ENCODE peak calls at places on chromosomes 5 and 9, in seven cellular contexts. One of them, this sample, is unnamed.

GRCh38 chr5:107671742-107672211 is 1.0 kb upstream of the EFNA5 start:
- DNase-seq in hippocampal formation: no peak
- DNase-seq in stimulated activated CD4-positive, alpha-beta T cell treated with anti-CD3 and anti-CD28 coated beads, Interleukin-4, amount 100 ng/mL, for 48 hours: no peak
- DNase-seq in GM23248: peak
- DNase-seq in heart left ventricle: no peak
- DNase-seq in ascending aorta: no peak
- DNase-seq in left ventricle myocardium inferior: peak
- DNase-seq in this sample: no peak

GRCh38 chr5:66923922-66924321 is 272.7 kb downstream of the CD180 start:
- DNase-seq in hippocampal formation: no peak
- DNase-seq in stimulated activated CD4-positive, alpha-beta T cell treated with anti-CD3 and anti-CD28 coated beads, Interleukin-4, amount 100 ng/mL, for 48 hours: no peak
- DNase-seq in GM23248: no peak
- DNase-seq in heart left ventricle: no peak
- DNase-seq in ascending aorta: no peak
- DNase-seq in left ventricle myocardium inferior: no peak
- DNase-seq in this sample: no peak

GRCh38 chr5:62143268-62144229 is 162.5 kb upstream of the KIF2A start:
- DNase-seq in hippocampal formation: peak
- DNase-seq in stimulated activated CD4-positive, alpha-beta T cell treated with anti-CD3 and anti-CD28 coated beads, Interleukin-4, amount 100 ng/mL, for 48 hours: no peak
- DNase-seq in GM23248: peak
- DNase-seq in heart left ventricle: no peak
- DNase-seq in ascending aorta: no peak
- DNase-seq in left ventricle myocardium inferior: no peak
- DNase-seq in this sample: no peak

GRCh38 chr9:133276001-133276884 is 1.2 kb upstream of the ABO start:
- DNase-seq in hippocampal formation: peak
- DNase-seq in stimulated activated CD4-positive, alpha-beta T cell treated with anti-CD3 and anti-CD28 coated beads, Interleukin-4, amount 100 ng/mL, for 48 hours: no peak
- DNase-seq in GM23248: no peak
- DNase-seq in heart left ventricle: no peak
- DNase-seq in ascending aorta: no peak
- DNase-seq in left ventricle myocardium inferior: no peak
- DNase-seq in this sample: no peak

GRCh38 chr9:93397664-93398381 is 53.7 kb upstream of the FAM120A start:
- DNase-seq in hippocampal formation: no peak
- DNase-seq in stimulated activated CD4-positive, alpha-beta T cell treated with anti-CD3 and anti-CD28 coated beads, Interleukin-4, amount 100 ng/mL, for 48 hours: no peak
- DNase-seq in GM23248: peak
- DNase-seq in heart left ventricle: no peak
- DNase-seq in ascending aorta: no peak
- DNase-seq in left ventricle myocardium inferior: no peak
- DNase-seq in this sample: no peak

GRCh38 chr5:139435676-139436075 is 3.6 kb downstream of the DNAJC18 start:
- DNase-seq in hippocampal formation: no peak
- DNase-seq in stimulated activated CD4-positive, alpha-beta T cell treated with anti-CD3 and anti-CD28 coated beads, Interleukin-4, amount 100 ng/mL, for 48 hours: no peak
- DNase-seq in GM23248: no peak
- DNase-seq in heart left ventricle: no peak
- DNase-seq in ascending aorta: no peak
- DNase-seq in left ventricle myocardium inferior: no peak
- DNase-seq in this sample: no peak

GRCh38 chr9:131739192-131739961 is 499 bp downstream of the RAPGEF1 start:
- DNase-seq in hippocampal formation: no peak
- DNase-seq in stimulated activated CD4-positive, alpha-beta T cell treated with anti-CD3 and anti-CD28 coated beads, Interleukin-4, amount 100 ng/mL, for 48 hours: no peak
- DNase-seq in GM23248: peak
- DNase-seq in heart left ventricle: peak
- DNase-seq in ascending aorta: no peak
- DNase-seq in left ventricle myocardium inferior: peak
- DNase-seq in this sample: no peak

GRCh38 chr5:80119337-80119736 is 84.2 kb downstream of the THBS4 start:
- DNase-seq in hippocampal formation: no peak
- DNase-seq in stimulated activated CD4-positive, alpha-beta T cell treated with anti-CD3 and anti-CD28 coated beads, Interleukin-4, amount 100 ng/mL, for 48 hours: no peak
- DNase-seq in GM23248: no peak
- DNase-seq in heart left ventricle: no peak
- DNase-seq in ascending aorta: no peak
- DNase-seq in left ventricle myocardium inferior: no peak
- DNase-seq in this sample: no peak

GRCh38 chr5:71860048-71860447 is 141.0 kb downstream of the CARTPT start:
- DNase-seq in hippocampal formation: no peak
- DNase-seq in stimulated activated CD4-positive, alpha-beta T cell treated with anti-CD3 and anti-CD28 coated beads, Interleukin-4, amount 100 ng/mL, for 48 hours: no peak
- DNase-seq in GM23248: no peak
- DNase-seq in heart left ventricle: no peak
- DNase-seq in ascending aorta: no peak
- DNase-seq in left ventricle myocardium inferior: no peak
- DNase-seq in this sample: no peak

GRCh38 chr9:130432362-130432761 is 12.4 kb upstream of the ASS1 start:
- DNase-seq in hippocampal formation: no peak
- DNase-seq in stimulated activated CD4-positive, alpha-beta T cell treated with anti-CD3 and anti-CD28 coated beads, Interleukin-4, amount 100 ng/mL, for 48 hours: no peak
- DNase-seq in GM23248: no peak
- DNase-seq in heart left ventricle: peak
- DNase-seq in ascending aorta: no peak
- DNase-seq in left ventricle myocardium inferior: no peak
- DNase-seq in this sample: no peak

GRCh38 chr5:159099049-159099760 is 511 bp downstream of the EBF1 start:
- DNase-seq in hippocampal formation: no peak
- DNase-seq in stimulated activated CD4-positive, alpha-beta T cell treated with anti-CD3 and anti-CD28 coated beads, Interleukin-4, amount 100 ng/mL, for 48 hours: peak
- DNase-seq in GM23248: peak
- DNase-seq in heart left ventricle: peak
- DNase-seq in ascending aorta: no peak
- DNase-seq in left ventricle myocardium inferior: no peak
- DNase-seq in this sample: peak

GRCh38 chr5:151648988-151649387 is 37.7 kb downstream of the SPARC start:
- DNase-seq in hippocampal formation: no peak
- DNase-seq in stimulated activated CD4-positive, alpha-beta T cell treated with anti-CD3 and anti-CD28 coated beads, Interleukin-4, amount 100 ng/mL, for 48 hours: no peak
- DNase-seq in GM23248: no peak
- DNase-seq in heart left ventricle: no peak
- DNase-seq in ascending aorta: no peak
- DNase-seq in left ventricle myocardium inferior: no peak
- DNase-seq in this sample: no peak

GRCh38 chr5:7374186-7374585 is 21.8 kb upstream of the ADCY2 start:
- DNase-seq in hippocampal formation: no peak
- DNase-seq in stimulated activated CD4-positive, alpha-beta T cell treated with anti-CD3 and anti-CD28 coated beads, Interleukin-4, amount 100 ng/mL, for 48 hours: no peak
- DNase-seq in GM23248: no peak
- DNase-seq in heart left ventricle: no peak
- DNase-seq in ascending aorta: no peak
- DNase-seq in left ventricle myocardium inferior: no peak
- DNase-seq in this sample: no peak

GRCh38 chr9:14957054-14957453 is 46.8 kb upstream of the FREM1 start:
- DNase-seq in hippocampal formation: no peak
- DNase-seq in stimulated activated CD4-positive, alpha-beta T cell treated with anti-CD3 and anti-CD28 coated beads, Interleukin-4, amount 100 ng/mL, for 48 hours: no peak
- DNase-seq in GM23248: no peak
- DNase-seq in heart left ventricle: no peak
- DNase-seq in ascending aorta: no peak
- DNase-seq in left ventricle myocardium inferior: peak
- DNase-seq in this sample: no peak

GRCh38 chr9:89481161-89481915 is 16.6 kb downstream of the SEMA4D start:
- DNase-seq in hippocampal formation: no peak
- DNase-seq in stimulated activated CD4-positive, alpha-beta T cell treated with anti-CD3 and anti-CD28 coated beads, Interleukin-4, amount 100 ng/mL, for 48 hours: no peak
- DNase-seq in GM23248: no peak
- DNase-seq in heart left ventricle: no peak
- DNase-seq in ascending aorta: no peak
- DNase-seq in left ventricle myocardium inferior: no peak
- DNase-seq in this sample: no peak

GRCh38 chr5:142360607-142361120 is 35.8 kb upstream of the SPRY4 start:
- DNase-seq in hippocampal formation: no peak
- DNase-seq in stimulated activated CD4-positive, alpha-beta T cell treated with anti-CD3 and anti-CD28 coated beads, Interleukin-4, amount 100 ng/mL, for 48 hours: no peak
- DNase-seq in GM23248: peak
- DNase-seq in heart left ventricle: no peak
- DNase-seq in ascending aorta: no peak
- DNase-seq in left ventricle myocardium inferior: no peak
- DNase-seq in this sample: no peak

GRCh38 chr5:142874537-142874936 is 104.4 kb downstream of the ARHGAP26 start:
- DNase-seq in hippocampal formation: no peak
- DNase-seq in stimulated activated CD4-positive, alpha-beta T cell treated with anti-CD3 and anti-CD28 coated beads, Interleukin-4, amount 100 ng/mL, for 48 hours: no peak
- DNase-seq in GM23248: no peak
- DNase-seq in heart left ventricle: peak
- DNase-seq in ascending aorta: peak
- DNase-seq in left ventricle myocardium inferior: peak
- DNase-seq in this sample: peak

GRCh38 chr9:78396087-78396486 is 99.2 kb downstream of the PSAT1 start:
- DNase-seq in hippocampal formation: no peak
- DNase-seq in stimulated activated CD4-positive, alpha-beta T cell treated with anti-CD3 and anti-CD28 coated beads, Interleukin-4, amount 100 ng/mL, for 48 hours: no peak
- DNase-seq in GM23248: no peak
- DNase-seq in heart left ventricle: no peak
- DNase-seq in ascending aorta: no peak
- DNase-seq in left ventricle myocardium inferior: no peak
- DNase-seq in this sample: no peak

GRCh38 chr5:124721336-124721735 is 25.1 kb downstream of the ZNF608 start:
- DNase-seq in hippocampal formation: no peak
- DNase-seq in stimulated activated CD4-positive, alpha-beta T cell treated with anti-CD3 and anti-CD28 coated beads, Interleukin-4, amount 100 ng/mL, for 48 hours: no peak
- DNase-seq in GM23248: no peak
- DNase-seq in heart left ventricle: no peak
- DNase-seq in ascending aorta: no peak
- DNase-seq in left ventricle myocardium inferior: no peak
- DNase-seq in this sample: no peak

GRCh38 chr9:115973241-115973640 is 180.3 kb upstream of the PAPPA start:
- DNase-seq in hippocampal formation: no peak
- DNase-seq in stimulated activated CD4-positive, alpha-beta T cell treated with anti-CD3 and anti-CD28 coated beads, Interleukin-4, amount 100 ng/mL, for 48 hours: no peak
- DNase-seq in GM23248: peak
- DNase-seq in heart left ventricle: no peak
- DNase-seq in ascending aorta: no peak
- DNase-seq in left ventricle myocardium inferior: no peak
- DNase-seq in this sample: no peak

GRCh38 chr5:157740211-157740610 is 3.3 kb upstream of the LSM11 start:
- DNase-seq in hippocampal formation: no peak
- DNase-seq in stimulated activated CD4-positive, alpha-beta T cell treated with anti-CD3 and anti-CD28 coated beads, Interleukin-4, amount 100 ng/mL, for 48 hours: no peak
- DNase-seq in GM23248: peak
- DNase-seq in heart left ventricle: no peak
- DNase-seq in ascending aorta: no peak
- DNase-seq in left ventricle myocardium inferior: no peak
- DNase-seq in this sample: no peak

GRCh38 chr9:132026932-132027585 is 52.6 kb downstream of the MED27 start:
- DNase-seq in hippocampal formation: no peak
- DNase-seq in stimulated activated CD4-positive, alpha-beta T cell treated with anti-CD3 and anti-CD28 coated beads, Interleukin-4, amount 100 ng/mL, for 48 hours: no peak
- DNase-seq in GM23248: peak
- DNase-seq in heart left ventricle: no peak
- DNase-seq in ascending aorta: no peak
- DNase-seq in left ventricle myocardium inferior: no peak
- DNase-seq in this sample: no peak

GRCh38 chr9:120348951-120349429 is 231.0 kb downstream of the CDK5RAP2 start:
- DNase-seq in hippocampal formation: peak
- DNase-seq in stimulated activated CD4-positive, alpha-beta T cell treated with anti-CD3 and anti-CD28 coated beads, Interleukin-4, amount 100 ng/mL, for 48 hours: peak
- DNase-seq in GM23248: peak
- DNase-seq in heart left ventricle: no peak
- DNase-seq in ascending aorta: no peak
- DNase-seq in left ventricle myocardium inferior: no peak
- DNase-seq in this sample: no peak

GRCh38 chr5:93585753-93586385 is 2.8 kb downstream of the NR2F1 start:
- DNase-seq in hippocampal formation: no peak
- DNase-seq in stimulated activated CD4-positive, alpha-beta T cell treated with anti-CD3 and anti-CD28 coated beads, Interleukin-4, amount 100 ng/mL, for 48 hours: no peak
- DNase-seq in GM23248: peak
- DNase-seq in heart left ventricle: no peak
- DNase-seq in ascending aorta: no peak
- DNase-seq in left ventricle myocardium inferior: no peak
- DNase-seq in this sample: no peak

GRCh38 chr9:70480405-70480980 is 66.0 kb upstream of the KLF9 start:
- DNase-seq in hippocampal formation: peak
- DNase-seq in stimulated activated CD4-positive, alpha-beta T cell treated with anti-CD3 and anti-CD28 coated beads, Interleukin-4, amount 100 ng/mL, for 48 hours: no peak
- DNase-seq in GM23248: peak
- DNase-seq in heart left ventricle: peak
- DNase-seq in ascending aorta: peak
- DNase-seq in left ventricle myocardium inferior: peak
- DNase-seq in this sample: no peak

GRCh38 chr5:12399868-12400267 is 495.6 kb upstream of the CTNND2 start:
- DNase-seq in hippocampal formation: no peak
- DNase-seq in stimulated activated CD4-positive, alpha-beta T cell treated with anti-CD3 and anti-CD28 coated beads, Interleukin-4, amount 100 ng/mL, for 48 hours: no peak
- DNase-seq in GM23248: no peak
- DNase-seq in heart left ventricle: no peak
- DNase-seq in ascending aorta: no peak
- DNase-seq in left ventricle myocardium inferior: no peak
- DNase-seq in this sample: no peak

GRCh38 chr5:88940712-88941111 is 57.7 kb upstream of the MEF2C start:
- DNase-seq in hippocampal formation: no peak
- DNase-seq in stimulated activated CD4-positive, alpha-beta T cell treated with anti-CD3 and anti-CD28 coated beads, Interleukin-4, amount 100 ng/mL, for 48 hours: no peak
- DNase-seq in GM23248: peak
- DNase-seq in heart left ventricle: no peak
- DNase-seq in ascending aorta: no peak
- DNase-seq in left ventricle myocardium inferior: no peak
- DNase-seq in this sample: no peak

GRCh38 chr5:38497946-38498345 is 58.5 kb downstream of the LIFR start:
- DNase-seq in hippocampal formation: no peak
- DNase-seq in stimulated activated CD4-positive, alpha-beta T cell treated with anti-CD3 and anti-CD28 coated beads, Interleukin-4, amount 100 ng/mL, for 48 hours: no peak
- DNase-seq in GM23248: peak
- DNase-seq in heart left ventricle: no peak
- DNase-seq in ascending aorta: no peak
- DNase-seq in left ventricle myocardium inferior: no peak
- DNase-seq in this sample: no peak

GRCh38 chr9:130768265-130768664 is 66.8 kb upstream of the ABL1 start:
- DNase-seq in hippocampal formation: no peak
- DNase-seq in stimulated activated CD4-positive, alpha-beta T cell treated with anti-CD3 and anti-CD28 coated beads, Interleukin-4, amount 100 ng/mL, for 48 hours: no peak
- DNase-seq in GM23248: no peak
- DNase-seq in heart left ventricle: no peak
- DNase-seq in ascending aorta: no peak
- DNase-seq in left ventricle myocardium inferior: no peak
- DNase-seq in this sample: no peak

GRCh38 chr5:170745481-170746061 is 38.0 kb upstream of the GABRP start:
- DNase-seq in hippocampal formation: no peak
- DNase-seq in stimulated activated CD4-positive, alpha-beta T cell treated with anti-CD3 and anti-CD28 coated beads, Interleukin-4, amount 100 ng/mL, for 48 hours: no peak
- DNase-seq in GM23248: peak
- DNase-seq in heart left ventricle: peak
- DNase-seq in ascending aorta: no peak
- DNase-seq in left ventricle myocardium inferior: peak
- DNase-seq in this sample: no peak

GRCh38 chr9:75001719-75002421 is 26.2 kb downstream of the CARNMT1 start:
- DNase-seq in hippocampal formation: peak
- DNase-seq in stimulated activated CD4-positive, alpha-beta T cell treated with anti-CD3 and anti-CD28 coated beads, Interleukin-4, amount 100 ng/mL, for 48 hours: no peak
- DNase-seq in GM23248: peak
- DNase-seq in heart left ventricle: no peak
- DNase-seq in ascending aorta: no peak
- DNase-seq in left ventricle myocardium inferior: no peak
- DNase-seq in this sample: no peak

GRCh38 chr5:150163547-150164059 is 3.0 kb upstream of the CDX1 start:
- DNase-seq in hippocampal formation: no peak
- DNase-seq in stimulated activated CD4-positive, alpha-beta T cell treated with anti-CD3 and anti-CD28 coated beads, Interleukin-4, amount 100 ng/mL, for 48 hours: no peak
- DNase-seq in GM23248: peak
- DNase-seq in heart left ventricle: peak
- DNase-seq in ascending aorta: no peak
- DNase-seq in left ventricle myocardium inferior: peak
- DNase-seq in this sample: no peak

GRCh38 chr5:88364991-88365390 is 96.3 kb upstream of the TMEM161B start:
- DNase-seq in hippocampal formation: no peak
- DNase-seq in stimulated activated CD4-positive, alpha-beta T cell treated with anti-CD3 and anti-CD28 coated beads, Interleukin-4, amount 100 ng/mL, for 48 hours: no peak
- DNase-seq in GM23248: no peak
- DNase-seq in heart left ventricle: no peak
- DNase-seq in ascending aorta: no peak
- DNase-seq in left ventricle myocardium inferior: no peak
- DNase-seq in this sample: no peak

GRCh38 chr9:110340306-110340705 is 2.6 kb upstream of the TXNDC8 start:
- DNase-seq in hippocampal formation: no peak
- DNase-seq in stimulated activated CD4-positive, alpha-beta T cell treated with anti-CD3 and anti-CD28 coated beads, Interleukin-4, amount 100 ng/mL, for 48 hours: no peak
- DNase-seq in GM23248: peak
- DNase-seq in heart left ventricle: no peak
- DNase-seq in ascending aorta: no peak
- DNase-seq in left ventricle myocardium inferior: no peak
- DNase-seq in this sample: no peak

GRCh38 chr9:125332527-125332926 is 70.9 kb downstream of the GAPVD1 start:
- DNase-seq in hippocampal formation: no peak
- DNase-seq in stimulated activated CD4-positive, alpha-beta T cell treated with anti-CD3 and anti-CD28 coated beads, Interleukin-4, amount 100 ng/mL, for 48 hours: peak
- DNase-seq in GM23248: no peak
- DNase-seq in heart left ventricle: no peak
- DNase-seq in ascending aorta: no peak
- DNase-seq in left ventricle myocardium inferior: no peak
- DNase-seq in this sample: no peak

GRCh38 chr5:39905356-39905755 is 480.6 kb upstream of the DAB2 start:
- DNase-seq in hippocampal formation: no peak
- DNase-seq in stimulated activated CD4-positive, alpha-beta T cell treated with anti-CD3 and anti-CD28 coated beads, Interleukin-4, amount 100 ng/mL, for 48 hours: no peak
- DNase-seq in GM23248: no peak
- DNase-seq in heart left ventricle: no peak
- DNase-seq in ascending aorta: no peak
- DNase-seq in left ventricle myocardium inferior: no peak
- DNase-seq in this sample: no peak

GRCh38 chr5:160423025-160423554 is 1.4 kb downstream of the PTTG1 start:
- DNase-seq in hippocampal formation: no peak
- DNase-seq in stimulated activated CD4-positive, alpha-beta T cell treated with anti-CD3 and anti-CD28 coated beads, Interleukin-4, amount 100 ng/mL, for 48 hours: no peak
- DNase-seq in GM23248: peak
- DNase-seq in heart left ventricle: no peak
- DNase-seq in ascending aorta: no peak
- DNase-seq in left ventricle myocardium inferior: no peak
- DNase-seq in this sample: no peak

GRCh38 chr9:113572076-113572861 is 108.7 kb downstream of the RGS3 start:
- DNase-seq in hippocampal formation: no peak
- DNase-seq in stimulated activated CD4-positive, alpha-beta T cell treated with anti-CD3 and anti-CD28 coated beads, Interleukin-4, amount 100 ng/mL, for 48 hours: no peak
- DNase-seq in GM23248: no peak
- DNase-seq in heart left ventricle: peak
- DNase-seq in ascending aorta: no peak
- DNase-seq in left ventricle myocardium inferior: peak
- DNase-seq in this sample: no peak